ENCODE peak calls at places on chromosomes 4 and X, in five cellular contexts. L is IMR-90, U is BJ, N is H1, B is B cell. D is an unnamed sample.

GRCh38 chr4:57270350-57270749 is 160.2 kb upstream of the IGFBP7 start:
- DNase-seq in L (no peak), U (no peak), N (no peak), B (no peak), D (no peak)

GRCh38 chr4:158521490-158522111 is at the start of gene RXFP1:
- DNase-seq in L (no peak), U (no peak), N (no peak), B (no peak), D (no peak)

GRCh38 chr4:8648816-8649630 is 56.5 kb downstream of the CPZ start:
- DNase-seq in L (no peak), U (no peak), N (peak; percentile 43), B (no peak), D (no peak)

GRCh38 chr4:139902328-139903217 is 237.0 kb downstream of the MGST2 start:
- DNase-seq in L (peak; percentile 20), U (no peak), N (no peak), B (no peak), D (no peak)

GRCh38 chr4:182533948-182534347 is 290.7 kb downstream of the TENM3 start:
- DNase-seq in L (peak; percentile 74), U (no peak), N (no peak), B (no peak), D (no peak)

GRCh38 chr4:155026715-155027114 is 181.7 kb upstream of the NPY2R start:
- DNase-seq in L (no peak), U (no peak), N (no peak), B (no peak), D (no peak)

GRCh38 chr4:109930872-109931271 is 18.2 kb downstream of the EGF start:
- DNase-seq in L (no peak), U (no peak), N (no peak), B (no peak), D (no peak)

GRCh38 chrX:2504706-2505332 is 4.0 kb upstream of the DHRSX start:
- DNase-seq in L (no peak), U (no peak), N (no peak), B (no peak), D (no peak)

GRCh38 chr4:125666635-125667034 is 351.9 kb downstream of the FAT4 start:
- DNase-seq in L (no peak), U (no peak), N (no peak), B (no peak), D (no peak)

GRCh38 chrX:69137371-69137881 is 27.8 kb downstream of the PJA1 start:
- DNase-seq in L (peak; percentile 75), U (no peak), N (no peak), B (no peak), D (no peak)

GRCh38 chrX:11105080-11105479 is 6.1 kb upstream of the HCCS start:
- DNase-seq in L (peak; percentile 54), U (no peak), N (no peak), B (no peak), D (no peak)

GRCh38 chr4:94036964-94037363 is 170.7 kb upstream of the SMARCAD1 start:
- DNase-seq in L (no peak), U (no peak), N (no peak), B (no peak), D (no peak)

GRCh38 chr4:5374577-5374976 is 323.3 kb downstream of the STK32B start:
- DNase-seq in L (peak; percentile 15), U (no peak), N (no peak), B (no peak), D (no peak)

GRCh38 chrX:129553619-129554288 is 13.7 kb downstream of the OCRL start:
- DNase-seq in L (no peak), U (no peak), N (no peak), B (peak; percentile 36), D (peak; percentile 31)

GRCh38 chr4:120399846-120400245 is 333.2 kb upstream of the MAD2L1 start:
- DNase-seq in L (no peak), U (no peak), N (no peak), B (no peak), D (no peak)

GRCh38 chr4:131978120-131978519 is 1171.0 kb upstream of the PCDH10 start:
- DNase-seq in L (no peak), U (no peak), N (no peak), B (no peak), D (no peak)

GRCh38 chr4:94126669-94127068 is 81.0 kb upstream of the SMARCAD1 start:
- DNase-seq in L (no peak), U (no peak), N (no peak), B (no peak), D (no peak)

GRCh38 chrX:108361316-108361715 is 76.9 kb downstream of the COL4A6 start:
- DNase-seq in L (peak; percentile 3), U (no peak), N (no peak), B (no peak), D (no peak)

GRCh38 chr4:127370495-127371069 is 262.2 kb upstream of the INTU start:
- DNase-seq in L (peak; percentile 1), U (no peak), N (no peak), B (no peak), D (no peak)

GRCh38 chr4:113919611-113920010 is 59.8 kb downstream of the ARSJ start:
- DNase-seq in L (peak; percentile 75), U (no peak), N (no peak), B (no peak), D (no peak)

GRCh38 chr4:83112239-83112638 is 2.3 kb downstream of the PLAC8 start:
- DNase-seq in L (no peak), U (no peak), N (no peak), B (peak; percentile 57), D (peak; percentile 42)

GRCh38 chr4:54942735-54943134 is 182.7 kb downstream of the KDR start:
- DNase-seq in L (no peak), U (no peak), N (no peak), B (no peak), D (no peak)

GRCh38 chrX:44843318-44843702 is 511 bp upstream of the DUSP21 start:
- DNase-seq in L (no peak), U (no peak), N (no peak), B (no peak), D (no peak)

GRCh38 chr4:6262847-6263487 is 6.7 kb upstream of the WFS1 start:
- DNase-seq in L (no peak), U (no peak), N (no peak), B (no peak), D (no peak)

GRCh38 chr4:107721436-107722090 is 1.5 kb upstream of the PAPSS1 start:
- DNase-seq in L (no peak), U (no peak), N (peak; percentile 75), B (peak; percentile 61), D (peak; percentile 32)

GRCh38 chrX:132022115-132022862 is 813 bp upstream of the STK26 start:
- DNase-seq in L (no peak), U (no peak), N (peak; percentile 57), B (peak; percentile 22), D (peak; percentile 33)

GRCh38 chrX:135513140-135513535 is 7.3 kb upstream of the INTS6L start:
- DNase-seq in L (no peak), U (no peak), N (no peak), B (no peak), D (no peak)

GRCh38 chrX:102976793-102977495 is 39.9 kb downstream of the RAB40AL start:
- DNase-seq in L (peak; percentile 35), U (peak; percentile 40), N (no peak), B (no peak), D (no peak)

GRCh38 chrX:103674531-103675454 is 11.7 kb downstream of the MORF4L2 start:
- DNase-seq in L (peak; percentile 3), U (no peak), N (no peak), B (no peak), D (no peak)

DNA sequence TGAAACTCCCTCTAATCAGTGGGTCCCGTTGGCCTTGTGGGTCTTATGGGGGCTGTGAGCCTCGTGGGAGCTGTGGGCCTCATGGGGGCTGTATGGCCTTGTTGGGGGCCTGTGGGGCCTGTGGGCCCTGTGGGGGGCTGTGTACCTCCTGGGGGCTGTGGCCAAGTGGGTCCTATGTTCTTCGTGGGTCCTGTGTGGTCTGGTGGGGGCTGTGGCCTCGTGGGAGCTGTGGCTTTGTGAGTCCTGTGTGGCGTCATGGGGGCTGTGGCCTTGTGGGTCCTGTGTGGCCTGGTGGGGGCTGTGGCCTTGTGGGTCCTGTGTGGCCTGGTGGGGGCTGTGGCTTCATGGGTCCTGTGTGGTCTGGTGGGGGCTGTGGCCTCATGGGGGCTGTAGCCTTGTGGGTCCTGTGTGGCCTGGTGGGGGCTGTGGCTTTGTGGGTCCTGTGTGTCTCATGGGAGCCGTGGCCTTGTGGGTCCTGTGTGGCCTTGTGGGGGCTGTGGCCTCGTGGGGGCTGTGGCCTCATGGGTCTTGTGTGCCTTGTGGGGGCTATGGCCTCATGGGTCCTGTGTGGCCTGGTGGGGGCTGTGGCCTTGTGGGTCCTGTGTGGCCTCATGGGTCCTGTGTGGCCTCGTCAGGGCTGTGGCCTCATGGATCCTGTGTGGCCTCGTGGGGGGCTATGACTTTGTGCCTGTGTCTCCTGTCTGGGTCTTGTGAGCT is 7.4 kb downstream of the PCGF3 start:
- DNase-seq in L (no peak), U (no peak), N (no peak), B (no peak), D (no peak)
- TF ChIP-seq CTCF in L (no peak), U (no peak), N (no peak), B (no peak), D (no peak)

DNA sequence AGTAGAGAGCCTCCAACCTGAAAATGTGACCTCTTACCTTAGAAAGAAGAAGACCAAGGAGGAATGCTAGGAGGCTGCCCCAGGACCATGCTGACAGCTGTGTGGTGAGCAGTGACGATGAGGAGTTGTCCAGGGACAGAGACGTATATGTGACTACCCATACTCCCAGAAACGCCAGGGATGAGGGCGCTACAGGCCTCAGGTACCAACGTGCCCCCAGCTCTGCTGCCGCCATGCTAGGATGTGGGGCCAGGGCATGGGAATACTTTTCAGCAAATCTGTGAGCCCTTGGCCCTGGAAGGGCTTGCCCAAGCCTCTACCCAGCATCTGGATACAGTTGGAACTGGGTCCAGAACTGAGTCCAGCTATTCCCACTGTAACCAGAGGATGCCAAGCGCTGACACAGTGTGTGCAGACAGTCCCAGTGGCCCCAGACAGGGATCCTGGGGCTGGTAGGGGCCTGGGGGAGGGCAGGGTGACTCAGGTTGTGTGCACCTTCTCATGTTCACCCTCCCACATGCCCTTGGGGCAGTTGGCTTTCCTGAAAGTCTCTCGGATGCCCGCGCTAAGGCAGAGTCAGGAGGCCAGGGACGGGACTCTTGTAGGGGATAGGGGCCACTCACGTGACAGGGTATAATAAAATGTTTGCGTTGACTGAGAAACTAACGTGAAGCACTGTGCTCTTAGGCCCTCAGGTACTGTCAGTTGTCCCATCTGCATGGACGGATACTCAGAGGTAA is 23.9 kb upstream of the FAM193A start:
- DNase-seq in L (no peak), U (no peak), N (no peak), B (no peak), D (peak; percentile 9)
- TF ChIP-seq CTCF in L (no peak), U (no peak), N (no peak), B (no peak), D (no peak)

GRCh38 chr4:76790377-76790776 is 107.6 kb downstream of the SOWAHB start:
- DNase-seq in L (no peak), U (no peak), N (no peak), B (no peak), D (no peak)
- TF ChIP-seq CTCF in L (no peak), U (no peak), N (no peak), B (no peak), D (no peak)

GRCh38 chrX:76420237-76420636 is 7.3 kb upstream of the MAGEE1 start:
- DNase-seq in L (no peak), U (no peak), N (no peak), B (no peak), D (no peak)
- TF ChIP-seq CTCF in L (no peak), U (peak; percentile 15), N (no peak), B (peak; percentile 27), D (peak; percentile 31)